ENCODE peak calls at places on chromosomes 13 and 19, in ten cellular contexts. P, B, E, O, Q, U, J, Y, H and K are unnamed samples.

GRCh38 chr13:60267498-60268202 is 103.9 kb upstream of the DIAPH3 start:
- DNase-seq in P (no peak), B (peak), E (peak), O (peak), Q (no peak), U (peak), J (no peak), Y (no peak), H (no peak), K (no peak)

GRCh38 chr13:47679391-47679790 is 321.7 kb downstream of the SUCLA2 start:
- DNase-seq in P (peak), B (no peak), E (no peak), O (no peak), Q (no peak), U (no peak), J (no peak), Y (no peak), H (no peak), K (no peak)

GRCh38 chr13:111253334-111253872 is 67.0 kb upstream of the TEX29 start:
- DNase-seq in P (no peak), B (no peak), E (no peak), O (no peak), Q (no peak), U (no peak), J (no peak), Y (no peak), H (no peak), K (no peak)

GRCh38 chr19:37933965-37934364 is 27.0 kb downstream of the SIPA1L3 start:
- DNase-seq in P (peak), B (peak), E (no peak), O (no peak), Q (peak), U (no peak), J (no peak), Y (no peak), H (no peak), K (no peak)

GRCh38 chr13:40558656-40559055 is 107.8 kb downstream of the FOXO1 start:
- DNase-seq in P (no peak), B (no peak), E (no peak), O (no peak), Q (no peak), U (no peak), J (no peak), Y (no peak), H (no peak), K (no peak)

GRCh38 chr19:50636317-50637085 is 3.2 kb downstream of the SYT3 start:
- DNase-seq in P (no peak), B (no peak), E (no peak), O (no peak), Q (no peak), U (no peak), J (no peak), Y (no peak), H (no peak), K (no peak)

GRCh38 chr19:3292958-3293529 is 68.6 kb downstream of the CELF5 start:
- DNase-seq in P (no peak), B (no peak), E (no peak), O (no peak), Q (no peak), U (no peak), J (no peak), Y (no peak), H (no peak), K (no peak)

GRCh38 chr19:40687525-40688016 is 2.9 kb downstream of the NUMBL start:
- DNase-seq in P (no peak), B (peak), E (no peak), O (no peak), Q (peak), U (no peak), J (no peak), Y (no peak), H (peak), K (peak)

GRCh38 chr13:106178816-106179215 is 356.6 kb downstream of the EFNB2 start:
- DNase-seq in P (no peak), B (no peak), E (no peak), O (no peak), Q (no peak), U (no peak), J (no peak), Y (no peak), H (no peak), K (no peak)

GRCh38 chr19:8832132-8833021 is at the start of the genes MBD3L1 and ZNF558:
- DNase-seq in P (peak), B (peak), E (peak), O (peak), Q (peak), U (peak), J (peak), Y (peak), H (peak), K (peak)

GRCh38 chr13:98313938-98314292 is 136.8 kb upstream of the RNF113B start:
- DNase-seq in P (no peak), B (no peak), E (no peak), O (no peak), Q (no peak), U (no peak), J (no peak), Y (no peak), H (no peak), K (no peak)

GRCh38 chr13:50410921-50411712 is 395.9 kb downstream of the KCNRG start:
- DNase-seq in P (no peak), B (no peak), E (no peak), O (no peak), Q (peak), U (no peak), J (no peak), Y (no peak), H (no peak), K (no peak)

GRCh38 chr13:46663216-46663615 is 110.2 kb downstream of the LRCH1 start:
- DNase-seq in P (no peak), B (peak), E (no peak), O (no peak), Q (no peak), U (no peak), J (no peak), Y (no peak), H (no peak), K (no peak)

GRCh38 chr19:8501547-8501946 is 893 bp downstream of the PRAM1 start:
- DNase-seq in P (no peak), B (no peak), E (no peak), O (no peak), Q (no peak), U (no peak), J (no peak), Y (no peak), H (no peak), K (no peak)

GRCh38 chr13:98797456-98797855 is 45.0 kb upstream of the SLC15A1 start:
- DNase-seq in P (no peak), B (no peak), E (no peak), O (no peak), Q (no peak), U (no peak), J (no peak), Y (no peak), H (no peak), K (no peak)

GRCh38 chr19:14440049-14440448 is 6.9 kb downstream of the PKN1 start:
- DNase-seq in P (no peak), B (peak), E (no peak), O (peak), Q (peak), U (peak), J (no peak), Y (no peak), H (peak), K (peak)

GRCh38 chr19:34335914-34336313 is 29.1 kb upstream of the GPI start:
- DNase-seq in P (no peak), B (no peak), E (no peak), O (no peak), Q (no peak), U (no peak), J (no peak), Y (no peak), H (no peak), K (no peak)

GRCh38 chr19:18102916-18103542 is 5.5 kb downstream of the MAST3 start:
- DNase-seq in P (no peak), B (no peak), E (no peak), O (no peak), Q (no peak), U (no peak), J (no peak), Y (peak), H (no peak), K (no peak)